ENCODE peak calls at places on chromosomes 2 and 18, in six cellular contexts. K is activated naive CD8-positive, alpha-beta T cell treated with anti-CD3 and anti-CD28 coated beads, Interleukin-2, amount 10 ng/mL, durations not matched to agents 7 days and 5 days; U is HT-29; L is HCT116; H is AG08396; S is Calu3. D is an unnamed sample.

GRCh38 chr2:147352294-147352693 is 492.5 kb upstream of the ACVR2A start:
- DNase-seq in K (no peak), U (no peak), L (no peak), H (no peak), S (no peak), D (no peak)

GRCh38 chr2:85799215-85799956 is 45.6 kb downstream of the ATOH8 start:
- DNase-seq in K (no peak), U (peak), L (peak), H (no peak), S (peak), D (peak)

GRCh38 chr2:62265116-62265515 is 69.2 kb downstream of the B3GNT2 start:
- DNase-seq in K (no peak), U (no peak), L (no peak), H (no peak), S (no peak), D (no peak)

GRCh38 chr18:62751341-62751821 is 36.0 kb downstream of the PHLPP1 start:
- DNase-seq in K (no peak), U (no peak), L (no peak), H (no peak), S (no peak), D (no peak)

GRCh38 chr18:45755936-45756335 is 32.0 kb downstream of the SLC14A1 start:
- DNase-seq in K (no peak), U (peak), L (no peak), H (peak), S (peak), D (peak)

GRCh38 chr2:241010531-241011295 is 12.3 kb downstream of the SNED1 start:
- DNase-seq in K (peak), U (no peak), L (no peak), H (no peak), S (no peak), D (no peak)

GRCh38 chr2:23393722-23394121 is 8.7 kb downstream of the KLHL29 start:
- DNase-seq in K (no peak), U (no peak), L (no peak), H (no peak), S (no peak), D (no peak)

GRCh38 chr2:212228651-212229253 is 309.9 kb downstream of the ERBB4 start:
- DNase-seq in K (no peak), U (no peak), L (no peak), H (no peak), S (no peak), D (no peak)